ENCODE peak calls at places on chromosomes 12 and 14, in eight cellular contexts. F is T-helper 2 cell; Q is gastrocnemius medialis; S is RPMI8226; Z is stimulated activated CD4-positive, alpha-beta T cell treated with anti-CD3 and anti-CD28 coated beads, Interleukin-1b, Interleukin-23, amount 100 ng/mL, for 24 hours; D is amniotic stem cell; L is NCI-H1436; B is NCI-H1092. J is an unnamed sample.

GRCh38 chr14:72710212-72710611 is 183.7 kb downstream of the DPF3 start:
- DNase-seq in S (no peak), B (no peak), Z (no peak), Q (no peak), L (no peak), D (no peak), F (no peak), J (no peak)

GRCh38 chr12:50401383-50402155 is 884 bp downstream of the LARP4 start:
- DNase-seq in Q (peak), F (no peak), B (no peak), D (no peak), S (peak), L (no peak), Z (no peak), J (peak)

GRCh38 chr14:31047503-31047902 is 21.3 kb upstream of the STRN3 start:
- DNase-seq in F (no peak), B (no peak), Q (no peak), S (no peak), L (no peak), D (no peak), Z (no peak), J (no peak)

GRCh38 chr12:124607681-124608425 is 40.4 kb upstream of the NCOR2 start:
- DNase-seq in D (no peak), Q (no peak), L (no peak), F (no peak), B (no peak), Z (no peak), S (no peak), J (no peak)

GRCh38 chr14:76181546-76181945 is 29.8 kb downstream of the GPATCH2L start:
- DNase-seq in S (no peak), B (no peak), F (no peak), Q (no peak), L (no peak), Z (no peak), D (no peak), J (peak)

GRCh38 chr12:71607494-71608330 is 55.9 kb downstream of the ZFC3H1 start:
- DNase-seq in D (no peak), B (no peak), Q (no peak), F (no peak), L (no peak), Z (no peak), S (no peak), J (no peak)

GRCh38 chr12:111753144-111753881 is 13.4 kb upstream of the ALDH2 start:
- DNase-seq in Q (peak), Z (no peak), F (no peak), D (no peak), L (peak), B (no peak), S (no peak), J (peak)

GRCh38 chr12:93722757-93723567 is 45.8 kb downstream of the CRADD start:
- DNase-seq in F (no peak), L (no peak), Z (no peak), Q (no peak), S (no peak), B (no peak), D (no peak), J (no peak)

GRCh38 chr14:68975667-68976066 is 3.4 kb downstream of the ACTN1 start:
- DNase-seq in Z (no peak), D (peak), Q (no peak), L (no peak), S (no peak), B (no peak), F (no peak), J (peak)